ENCODE peak calls at places on chromosomes 7 and 10, in four cellular contexts. S is central memory CD8-positive, alpha-beta T cell; L is HEK293T; N is foreskin melanocyte. E is an unnamed sample.

GRCh38 chr10:123331438-123331837 is 177.2 kb downstream of the BUB3 start:
- DNase-seq in S (no peak), L (no peak), N (peak), E (no peak)

GRCh38 chr10:79137826-79138225 is 69.1 kb downstream of the ZMIZ1 start:
- DNase-seq in S (no peak), L (no peak), N (no peak), E (no peak)

GRCh38 chr10:14613570-14613918 is 161.2 kb downstream of the FAM107B start:
- DNase-seq in S (no peak), L (no peak), N (no peak), E (no peak)

GRCh38 chr7:93060025-93060424 is 57.8 kb downstream of the SAMD9 start:
- DNase-seq in S (no peak), L (no peak), N (no peak), E (no peak)

GRCh38 chr10:34758447-34758996 is 56.6 kb downstream of the PARD3 start:
- DNase-seq in S (no peak), L (no peak), N (peak), E (no peak)

GRCh38 chr7:141915565-141915964 is 634 bp upstream of the OR9A4 start:
- DNase-seq in S (no peak), L (no peak), N (no peak), E (no peak)

GRCh38 chr7:16359201-16359600 is 62.1 kb downstream of the CRPPA start:
- DNase-seq in S (no peak), L (no peak), N (no peak), E (no peak)

GRCh38 chr10:118904284-118904683 is 125.2 kb upstream of the NANOS1 start:
- DNase-seq in S (no peak), L (no peak), N (no peak), E (no peak)

GRCh38 chr7:1940863-1941262 is 270.8 kb downstream of the ELFN1 start:
- DNase-seq in S (no peak), L (no peak), N (no peak), E (no peak)

GRCh38 chr10:112548535-112549276 is 101.7 kb downstream of the VTI1A start:
- DNase-seq in S (no peak), L (no peak), N (no peak), E (no peak)

GRCh38 chr7:43758029-43758860 is at the start of gene BLVRA:
- DNase-seq in S (peak), L (peak), N (peak), E (no peak)

GRCh38 chr10:31749981-31750850 is 178.4 kb downstream of the ARHGAP12 start:
- DNase-seq in S (no peak), L (no peak), N (no peak), E (no peak)

GRCh38 chr10:102175415-102175814 is 23.2 kb downstream of the NOLC1 start:
- DNase-seq in S (no peak), L (no peak), N (peak), E (no peak)

GRCh38 chr7:75687246-75688088 is 51.3 kb downstream of the HIP1 start:
- DNase-seq in S (no peak), L (no peak), N (no peak), E (no peak)

GRCh38 chr10:3046210-3046779 is 21.1 kb upstream of the PFKP start:
- DNase-seq in S (no peak), L (no peak), N (no peak), E (no peak)

GRCh38 chr7:23021581-23021980 is 7.7 kb upstream of the HYCC1 start:
- DNase-seq in S (no peak), L (no peak), N (no peak), E (no peak)

GRCh38 chr7:16421333-16422099 is at the start of gene CRPPA:
- DNase-seq in S (no peak), L (peak), N (no peak), E (no peak)

GRCh38 chr7:127322832-127323231 is 69.7 kb downstream of the ZNF800 start:
- DNase-seq in S (no peak), L (no peak), N (no peak), E (no peak)

GRCh38 chr10:94115725-94116124 is 122.0 kb downstream of the PLCE1 start:
- DNase-seq in S (no peak), L (no peak), N (no peak), E (no peak)

GRCh38 chr10:125025341-125025740 is 83.4 kb downstream of the ZRANB1 start:
- DNase-seq in S (no peak), L (no peak), N (no peak), E (no peak)

GRCh38 chr10:19832624-19833507 is 16.6 kb downstream of the PLXDC2 start:
- DNase-seq in S (no peak), L (peak), N (no peak), E (no peak)

GRCh38 chr10:52348037-52348564 is 34.0 kb downstream of the DKK1 start:
- DNase-seq in S (no peak), L (no peak), N (no peak), E (no peak)

GRCh38 chr10:69048103-69048502 is 39.8 kb upstream of the SRGN start:
- DNase-seq in S (no peak), L (no peak), N (no peak), E (no peak)

GRCh38 chr10:11588878-11589277 is 22.6 kb downstream of the USP6NL start:
- DNase-seq in S (no peak), L (no peak), N (no peak), E (no peak)

GRCh38 chr10:125201791-125202622 is 41.6 kb upstream of the CTBP2 start:
- DNase-seq in S (no peak), L (no peak), N (no peak), E (no peak)

GRCh38 chr7:100719523-100720319 is 547 bp upstream of the EPO start:
- DNase-seq in S (no peak), L (no peak), N (no peak), E (no peak)

GRCh38 chr7:156897673-156898072 is 4.7 kb upstream of the LMBR1 start:
- DNase-seq in S (no peak), L (no peak), N (no peak), E (no peak)

GRCh38 chr10:98272690-98273453 is 4.9 kb upstream of the LOXL4 start:
- DNase-seq in S (no peak), L (no peak), N (no peak), E (no peak)

E was measured in AG09319.